ENCODE peak calls at places on chromosomes 3 and 15, in four cellular contexts. One of them, this sample, is unnamed.

GRCh38 chr3:125593991-125594574 is 1.2 kb downstream of the OSBPL11 start:
- DNase-seq in IMR-90: no peak
- DNase-seq in HCT116: no peak
- DNase-seq in H9: no peak
- DNase-seq in this sample: peak; percentile 31

GRCh38 chr3:139506792-139507191 is 30.5 kb upstream of the RBP2 start:
- DNase-seq in IMR-90: no peak
- DNase-seq in HCT116: no peak
- DNase-seq in H9: peak; percentile 52
- DNase-seq in this sample: no peak

GRCh38 chr15:58269455-58270414 is 131.6 kb downstream of the AQP9 start:
- DNase-seq in IMR-90: peak; percentile 71
- DNase-seq in HCT116: peak; percentile 42
- DNase-seq in H9: peak; percentile 75
- DNase-seq in this sample: peak; percentile 61

GRCh38 chr15:44536298-44536961 is 517 bp upstream of the EIF3J start:
- DNase-seq in IMR-90: peak; percentile 68
- DNase-seq in HCT116: peak; percentile 64
- DNase-seq in H9: peak; percentile 96
- DNase-seq in this sample: peak; percentile 78

GRCh38 chr3:169052465-169053302 is 610.8 kb downstream of the MECOM start:
- DNase-seq in HCT116: no peak
- DNase-seq in H9: no peak
- DNase-seq in IMR-90: peak; percentile 28
- DNase-seq in this sample: peak; percentile 20

GRCh38 chr3:48225587-48225986 is 2.3 kb downstream of the CAMP start:
- DNase-seq in HCT116: no peak
- DNase-seq in H9: no peak
- DNase-seq in IMR-90: no peak
- DNase-seq in this sample: no peak

GRCh38 chr3:38493019-38493418 is 3.1 kb upstream of the EXOG start:
- DNase-seq in H9: no peak
- DNase-seq in IMR-90: peak; percentile 86
- DNase-seq in HCT116: no peak
- DNase-seq in this sample: peak; percentile 72

GRCh38 chr15:78453447-78453846 is 15.4 kb downstream of the IREB2 start:
- DNase-seq in IMR-90: no peak
- DNase-seq in H9: no peak
- DNase-seq in HCT116: no peak
- DNase-seq in this sample: no peak

GRCh38 chr3:71226565-71227281 is 356.8 kb downstream of the FOXP1 start:
- DNase-seq in H9: no peak
- DNase-seq in IMR-90: peak; percentile 82
- DNase-seq in HCT116: no peak
- DNase-seq in this sample: peak; percentile 78

GRCh38 chr3:181906338-181906737 is 194.6 kb downstream of the SOX2 start:
- DNase-seq in IMR-90: no peak
- DNase-seq in HCT116: no peak
- DNase-seq in H9: no peak
- DNase-seq in this sample: no peak

GRCh38 chr3:134897391-134898131 is 102.5 kb downstream of the EPHB1 start:
- DNase-seq in HCT116: no peak
- DNase-seq in H9: no peak
- DNase-seq in IMR-90: no peak
- DNase-seq in this sample: no peak

GRCh38 chr3:8492744-8493511 is 8.7 kb upstream of the LMCD1 start:
- DNase-seq in HCT116: no peak
- DNase-seq in IMR-90: no peak
- DNase-seq in H9: no peak
- DNase-seq in this sample: no peak

GRCh38 chr15:73985101-73985873 is 6.8 kb downstream of the STOML1 start:
- DNase-seq in IMR-90: peak; percentile 83
- DNase-seq in HCT116: no peak
- DNase-seq in H9: no peak
- DNase-seq in this sample: peak; percentile 73

GRCh38 chr15:91559066-91559465 is 294.4 kb upstream of the SLCO3A1 start:
- DNase-seq in H9: no peak
- DNase-seq in HCT116: no peak
- DNase-seq in IMR-90: no peak
- DNase-seq in this sample: peak; percentile 3

GRCh38 chr3:48863122-48863521 is 15.4 kb upstream of the PRKAR2A start:
- DNase-seq in IMR-90: no peak
- DNase-seq in HCT116: no peak
- DNase-seq in H9: no peak
- DNase-seq in this sample: no peak

GRCh38 chr15:69244798-69245197 is 53.9 kb upstream of the PAQR5 start:
- DNase-seq in H9: no peak
- DNase-seq in HCT116: no peak
- DNase-seq in IMR-90: peak; percentile 37
- DNase-seq in this sample: no peak

GRCh38 chr3:169813757-169814517 is 1.2 kb upstream of the LRRC34 start:
- DNase-seq in H9: peak; percentile 82
- DNase-seq in IMR-90: no peak
- DNase-seq in HCT116: no peak
- DNase-seq in this sample: no peak

GRCh38 chr3:139113231-139113749 is 68.6 kb upstream of the PRR23C start:
- DNase-seq in HCT116: peak; percentile 21
- DNase-seq in H9: peak; percentile 19
- DNase-seq in IMR-90: no peak
- DNase-seq in this sample: no peak

GRCh38 chr15:68608206-68608843 is 29.5 kb downstream of the CORO2B start:
- DNase-seq in H9: peak; percentile 50
- DNase-seq in IMR-90: peak; percentile 19
- DNase-seq in HCT116: no peak
- DNase-seq in this sample: peak; percentile 51

GRCh38 chr15:37824717-37825382 is 109.6 kb upstream of the TMCO5A start:
- DNase-seq in HCT116: peak; percentile 21
- DNase-seq in IMR-90: peak; percentile 98
- DNase-seq in H9: no peak
- DNase-seq in this sample: peak; percentile 98

GRCh38 chr15:98682992-98683701 is 34.8 kb downstream of the IGF1R start:
- DNase-seq in HCT116: no peak
- DNase-seq in IMR-90: peak; percentile 40
- DNase-seq in H9: no peak
- DNase-seq in this sample: peak; percentile 56

GRCh38 chr3:95813261-95813660 is 1001.1 kb upstream of the EPHA6 start:
- DNase-seq in HCT116: no peak
- DNase-seq in IMR-90: no peak
- DNase-seq in H9: no peak
- DNase-seq in this sample: no peak

GRCh38 chr15:39578851-39579486 is 1.9 kb upstream of the THBS1 start:
- DNase-seq in IMR-90: peak; percentile 52
- DNase-seq in HCT116: no peak
- DNase-seq in H9: no peak
- DNase-seq in this sample: peak; percentile 31

GRCh38 chr3:185332026-185332735 is 30.8 kb upstream of the MAP3K13 start:
- DNase-seq in H9: no peak
- DNase-seq in HCT116: no peak
- DNase-seq in IMR-90: peak; percentile 82
- DNase-seq in this sample: peak; percentile 73

GRCh38 chr3:26921054-26921453 is 298.5 kb downstream of the LRRC3B start:
- DNase-seq in IMR-90: no peak
- DNase-seq in HCT116: no peak
- DNase-seq in H9: no peak
- DNase-seq in this sample: no peak

GRCh38 chr15:71194286-71194685 is 79.0 kb downstream of the THSD4 start:
- DNase-seq in HCT116: no peak
- DNase-seq in IMR-90: no peak
- DNase-seq in H9: no peak
- DNase-seq in this sample: no peak

GRCh38 chr3:158167737-158168469 is 58.0 kb downstream of the RSRC1 start:
- DNase-seq in H9: no peak
- DNase-seq in IMR-90: peak; percentile 98
- DNase-seq in HCT116: peak; percentile 89
- DNase-seq in this sample: peak; percentile 98

GRCh38 chr3:48927928-48928327 is 9.3 kb downstream of the ARIH2 start:
- DNase-seq in H9: no peak
- DNase-seq in IMR-90: no peak
- DNase-seq in HCT116: no peak
- DNase-seq in this sample: no peak

GRCh38 chr15:52236015-52236414 is 44.8 kb upstream of the GNB5 start:
- DNase-seq in HCT116: no peak
- DNase-seq in H9: no peak
- DNase-seq in IMR-90: no peak
- DNase-seq in this sample: no peak

GRCh38 chr3:175988401-175988800 is 1129.3 kb downstream of the NAALADL2 start:
- DNase-seq in HCT116: no peak
- DNase-seq in H9: no peak
- DNase-seq in IMR-90: no peak
- DNase-seq in this sample: no peak

GRCh38 chr3:159672728-159673471 is 315.7 kb upstream of the IL12A start:
- DNase-seq in IMR-90: no peak
- DNase-seq in H9: no peak
- DNase-seq in HCT116: no peak
- DNase-seq in this sample: no peak

GRCh38 chr3:115958531-115958930 is 335.2 kb downstream of the GAP43 start:
- DNase-seq in H9: no peak
- DNase-seq in IMR-90: no peak
- DNase-seq in HCT116: no peak
- DNase-seq in this sample: no peak

GRCh38 chr3:151230644-151231043 is 27.6 kb upstream of the GPR171 start:
- DNase-seq in HCT116: no peak
- DNase-seq in H9: no peak
- DNase-seq in IMR-90: no peak
- DNase-seq in this sample: no peak

GRCh38 chr3:113839551-113839950 is 963 bp downstream of the GRAMD1C start:
- DNase-seq in H9: no peak
- DNase-seq in HCT116: no peak
- DNase-seq in IMR-90: no peak
- DNase-seq in this sample: no peak

GRCh38 chr15:63372018-63372705 is 9.5 kb downstream of the CA12 start:
- DNase-seq in HCT116: peak; percentile 38
- DNase-seq in H9: no peak
- DNase-seq in IMR-90: peak; percentile 98
- DNase-seq in this sample: peak; percentile 97

GRCh38 chr15:73442968-73443367 is at the start of gene REC114:
- DNase-seq in H9: no peak
- DNase-seq in IMR-90: no peak
- DNase-seq in HCT116: no peak
- DNase-seq in this sample: no peak

GRCh38 chr3:157913052-157913451 is 193.2 kb downstream of the SHOX2 start:
- DNase-seq in HCT116: no peak
- DNase-seq in H9: no peak
- DNase-seq in IMR-90: peak; percentile 28
- DNase-seq in this sample: no peak

DNA sequence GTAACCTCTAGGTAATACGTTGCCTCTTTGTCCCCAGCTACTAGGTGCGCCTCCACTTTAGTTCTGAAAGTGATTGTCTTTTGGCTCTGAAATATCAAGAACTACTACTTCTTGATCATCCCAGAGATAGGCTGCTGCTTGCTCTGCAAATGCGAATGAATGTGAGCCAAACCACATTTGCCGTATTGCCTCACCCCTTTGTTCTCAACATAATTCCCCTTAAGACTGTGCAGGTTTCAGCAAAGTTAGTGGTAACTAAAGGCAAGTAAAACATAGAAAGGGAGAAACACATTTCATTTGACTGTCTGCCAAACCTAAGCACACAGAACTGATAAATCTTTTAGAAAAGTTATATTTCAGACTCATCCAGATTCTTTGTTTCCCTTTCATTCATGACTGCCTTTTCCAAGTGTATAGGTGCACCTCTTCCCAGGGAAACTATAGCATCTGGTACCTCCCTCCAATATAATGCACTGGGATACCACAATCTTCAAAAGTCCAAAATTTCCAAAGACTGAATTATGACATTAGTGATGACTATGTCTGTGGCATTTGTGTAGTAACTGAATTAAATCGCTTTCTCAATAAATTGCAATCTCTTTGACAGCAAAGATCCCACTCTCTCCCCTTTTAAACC is 720.6 kb upstream of the CBLB start:
- DNase-seq in IMR-90: peak; percentile 27
- DNase-seq in H9: no peak
- DNase-seq in HCT116: no peak
- DNase-seq in this sample: peak; percentile 93
- H3K9ac ChIP-seq in IMR-90: no peak overlapping the region
- H3K9ac ChIP-seq in H9: no peak overlapping the region
- H3K9ac ChIP-seq in HCT116: no peak overlapping the region
- H3K9ac ChIP-seq in this sample: no peak overlapping the region

DNA sequence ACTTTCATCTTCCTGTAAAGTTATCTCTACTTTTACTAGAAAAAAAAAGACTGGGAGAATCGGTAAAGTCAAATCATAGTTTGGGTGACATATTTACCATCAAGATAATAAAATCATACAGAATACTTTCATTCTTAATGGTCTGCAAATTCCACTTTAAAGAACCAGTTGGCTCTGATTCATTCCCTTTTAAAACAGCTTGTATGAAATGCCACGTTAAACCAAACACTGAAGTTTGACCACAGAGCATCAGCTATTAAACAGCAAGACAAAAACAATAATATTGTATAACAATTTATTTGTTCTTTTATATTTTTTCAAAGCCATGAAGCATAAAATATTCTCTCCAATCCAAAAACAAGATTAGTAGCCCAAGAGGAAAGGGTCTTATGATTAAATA is 100.7 kb downstream of the FBN1 start:
- DNase-seq in HCT116: no peak
- DNase-seq in H9: no peak
- DNase-seq in IMR-90: peak; percentile 62
- DNase-seq in this sample: peak; percentile 55
- H3K9ac ChIP-seq in HCT116: no peak overlapping the region
- H3K9ac ChIP-seq in H9: no peak overlapping the region
- H3K9ac ChIP-seq in IMR-90: no peak overlapping the region
- H3K9ac ChIP-seq in this sample: no peak overlapping the region

DNA sequence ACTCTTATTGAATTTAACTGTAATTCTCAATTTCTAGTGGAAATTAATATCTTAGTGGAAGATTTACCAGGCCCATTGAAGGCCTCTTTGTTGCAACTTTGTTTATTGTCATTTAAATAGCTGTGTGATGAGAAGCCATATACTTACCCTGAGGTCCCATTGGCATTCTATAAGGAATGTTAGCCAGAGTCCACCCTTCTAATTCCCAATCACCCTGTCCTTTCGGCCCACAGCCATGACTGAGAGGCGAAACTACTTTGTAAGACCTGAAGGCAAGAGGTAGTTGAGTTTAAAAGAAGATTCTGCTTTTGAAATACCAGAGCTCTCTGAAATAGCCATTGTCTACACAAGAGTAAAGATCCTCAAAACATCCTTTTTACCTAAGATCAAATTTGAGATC is 290.5 kb upstream of the RARB start:
- DNase-seq in IMR-90: no peak
- DNase-seq in HCT116: no peak
- DNase-seq in H9: no peak
- DNase-seq in this sample: no peak
- H3K9ac ChIP-seq in IMR-90: no peak overlapping the region
- H3K9ac ChIP-seq in HCT116: no peak overlapping the region
- H3K9ac ChIP-seq in H9: no peak overlapping the region
- H3K9ac ChIP-seq in this sample: no peak overlapping the region

GRCh38 chr3:50237754-50238548 is 1.9 kb downstream of the GNAI2 start:
- DNase-seq in H9: peak; percentile 85
- DNase-seq in IMR-90: peak; percentile 82
- DNase-seq in HCT116: no peak
- DNase-seq in this sample: peak; percentile 77
- H3K9ac ChIP-seq in H9: peak overlapping the region; percentile 33
- H3K9ac ChIP-seq in IMR-90: peak overlapping the region; percentile 98
- H3K9ac ChIP-seq in HCT116: peak overlapping the region; percentile 79
- H3K9ac ChIP-seq in this sample: peak overlapping the region; percentile 82

GRCh38 chr3:187919535-187919934 is 174.3 kb upstream of the BCL6 start:
- DNase-seq in H9: no peak
- DNase-seq in IMR-90: no peak
- DNase-seq in HCT116: no peak
- DNase-seq in this sample: no peak
- H3K9ac ChIP-seq in H9: no peak overlapping the region
- H3K9ac ChIP-seq in IMR-90: no peak overlapping the region
- H3K9ac ChIP-seq in HCT116: no peak overlapping the region
- H3K9ac ChIP-seq in this sample: no peak overlapping the region

GRCh38 chr15:85708402-85708932 is 86.3 kb downstream of the KLHL25 start:
- DNase-seq in IMR-90: no peak
- DNase-seq in HCT116: no peak
- DNase-seq in H9: no peak
- DNase-seq in this sample: no peak
- H3K9ac ChIP-seq in IMR-90: no peak overlapping the region
- H3K9ac ChIP-seq in HCT116: no peak overlapping the region
- H3K9ac ChIP-seq in H9: no peak overlapping the region
- H3K9ac ChIP-seq in this sample: no peak overlapping the region

This sample was measured in fibroblast of lung.